ENCODE peak calls at places on chromosome 22, in four cellular contexts. M is adrenal gland, Q is stomach, B is breast epithelium. O is an unnamed sample.

GRCh38 chr22:24414523-24414922 is 12.9 kb upstream of the ADORA2A start:
- DNase-seq in Q (no peak), M (no peak), B (no peak), O (no peak)

GRCh38 chr22:41106122-41106968 is 14.0 kb downstream of the EP300 start:
- DNase-seq in B (no peak), Q (no peak), M (peak; percentile 20), O (no peak)

GRCh38 chr22:37690407-37690806 is 4.3 kb downstream of the NOL12 start:
- DNase-seq in Q (no peak), M (no peak), B (no peak), O (no peak)

GRCh38 chr22:35314161-35314942 is 14.7 kb downstream of the TOM1 start:
- DNase-seq in B (peak; percentile 30), M (no peak), Q (no peak), O (peak; percentile 50)

GRCh38 chr22:38572065-38572464 is 2.1 kb upstream of the DMC1 start:
- DNase-seq in Q (no peak), B (no peak), M (peak; percentile 51), O (peak; percentile 7)

GRCh38 chr22:35630387-35630793 is 13.3 kb upstream of the MB start:
- DNase-seq in B (no peak), Q (no peak), M (no peak), O (no peak)

GRCh38 chr22:44520695-44521094 is 22.7 kb upstream of the RTL6 start:
- DNase-seq in M (no peak), Q (no peak), B (peak; percentile 28), O (no peak)

GRCh38 chr22:27726726-27727449 is 74.7 kb downstream of the MN1 start:
- DNase-seq in M (peak; percentile 49), B (no peak), Q (peak; percentile 56), O (no peak)

GRCh38 chr22:44628856-44629255 is 73.1 kb upstream of the PRR5 start:
- DNase-seq in M (no peak), Q (no peak), B (no peak), O (no peak)

GRCh38 chr22:31342389-31343125 is 3.6 kb downstream of the PATZ1 start:
- DNase-seq in Q (no peak), M (no peak), B (no peak), O (no peak)
- H3K4me1 ChIP-seq in Q (peaks cover 87% of the 10 kb centered on the region), M (peaks cover 28% of the 10 kb centered on the region), B (no peaks in the 10 kb centered on the region), O (peaks cover 39% of the 10 kb centered on the region)

GRCh38 chr22:26577081-26577480 is 12.9 kb downstream of the TPST2 start:
- DNase-seq in M (no peak), Q (no peak), B (no peak), O (no peak)

GRCh38 chr22:26581026-26581425 is 8.9 kb downstream of the TPST2 start:
- DNase-seq in B (no peak), Q (no peak), M (no peak), O (no peak)

GRCh38 chr22:26581769-26582168 is 8.2 kb downstream of the TPST2 start:
- DNase-seq in B (no peak), M (no peak), Q (no peak), O (no peak)

GRCh38 chr22:26579331-26579886 is 10.5 kb downstream of the TPST2 start:
- DNase-seq in Q (peak; percentile 35), B (no peak), M (no peak), O (no peak)

GRCh38 chr22:26580240-26580962 is 9.5 kb downstream of the TPST2 start:
- DNase-seq in B (no peak), M (no peak), Q (no peak), O (no peak)
- H3K4me1 ChIP-seq in B (no peaks in the 10 kb centered on the region), M (peaks cover 12% of the 10 kb centered on the region), Q (peaks cover 5% of the 10 kb centered on the region), O (peaks cover 34% of the 10 kb centered on the region)

GRCh38 chr22:21564411-21564810 is 3.1 kb upstream of the UBE2L3 start:
- DNase-seq in M (no peak), B (no peak), Q (no peak), O (no peak)
- H3K4me1 ChIP-seq in M (peaks cover 12% of the 10 kb centered on the region), B (peaks cover under 1% of the 10 kb centered on the region), Q (peaks cover 12% of the 10 kb centered on the region), O (peaks cover 12% of the 10 kb centered on the region)

GRCh38 chr22:46056169-46057041 is 79.4 kb upstream of the WNT7B start:
- DNase-seq in B (peak; percentile 55), Q (peak; percentile 55), M (peak; percentile 68), O (peak; percentile 48)

GRCh38 chr22:46058591-46059519 is 81.9 kb upstream of the WNT7B start:
- DNase-seq in Q (peak; percentile 25), M (no peak), B (peak; percentile 43), O (no peak)

GRCh38 chr22:46055851-46056168 is 78.8 kb upstream of the WNT7B start:
- DNase-seq in Q (no peak), B (no peak), M (no peak), O (no peak)

GRCh38 chr22:46057762-46058420 is 80.9 kb upstream of the WNT7B start:
- DNase-seq in Q (peak; percentile 57), B (peak; percentile 61), M (peak; percentile 45), O (peak; percentile 76)

DNA sequence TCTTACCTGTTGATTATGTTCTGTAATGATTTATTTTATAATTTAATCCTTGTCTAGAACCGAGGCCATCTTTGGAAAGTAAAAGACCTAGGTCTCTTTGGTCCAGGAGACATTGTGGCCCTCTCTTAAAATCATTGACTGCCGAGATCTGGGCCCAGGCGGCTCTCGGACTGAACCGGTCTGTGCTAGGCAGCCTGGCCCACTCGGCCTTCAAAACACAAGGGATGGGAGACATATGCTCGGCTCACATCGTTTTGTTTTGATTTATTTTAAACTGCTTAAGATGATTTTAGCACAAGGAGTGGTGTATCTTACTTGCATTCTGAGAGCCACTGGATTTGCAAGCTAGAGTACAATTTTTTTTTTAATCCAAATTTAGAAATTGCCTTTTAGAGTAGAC is 80.2 kb upstream of the WNT7B start:
- DNase-seq in M (no peak), Q (peak; percentile 25), B (peak; percentile 48), O (peak; percentile 31)
- H3K4me1 ChIP-seq in M (peaks cover 48% of the 10 kb centered on the region), Q (peaks cover 80% of the 10 kb centered on the region), B (peaks cover 23% of the 10 kb centered on the region), O (peaks cover 73% of the 10 kb centered on the region)

GRCh38 chr22:17597217-17597616 is 31.3 kb downstream of the ATP6V1E1 start:
- DNase-seq in B (no peak), Q (no peak), M (no peak), O (no peak)
- H3K4me1 ChIP-seq in B (no peaks in the 10 kb centered on the region), Q (no peaks in the 10 kb centered on the region), M (no peaks in the 10 kb centered on the region), O (no peaks in the 10 kb centered on the region)

DNA sequence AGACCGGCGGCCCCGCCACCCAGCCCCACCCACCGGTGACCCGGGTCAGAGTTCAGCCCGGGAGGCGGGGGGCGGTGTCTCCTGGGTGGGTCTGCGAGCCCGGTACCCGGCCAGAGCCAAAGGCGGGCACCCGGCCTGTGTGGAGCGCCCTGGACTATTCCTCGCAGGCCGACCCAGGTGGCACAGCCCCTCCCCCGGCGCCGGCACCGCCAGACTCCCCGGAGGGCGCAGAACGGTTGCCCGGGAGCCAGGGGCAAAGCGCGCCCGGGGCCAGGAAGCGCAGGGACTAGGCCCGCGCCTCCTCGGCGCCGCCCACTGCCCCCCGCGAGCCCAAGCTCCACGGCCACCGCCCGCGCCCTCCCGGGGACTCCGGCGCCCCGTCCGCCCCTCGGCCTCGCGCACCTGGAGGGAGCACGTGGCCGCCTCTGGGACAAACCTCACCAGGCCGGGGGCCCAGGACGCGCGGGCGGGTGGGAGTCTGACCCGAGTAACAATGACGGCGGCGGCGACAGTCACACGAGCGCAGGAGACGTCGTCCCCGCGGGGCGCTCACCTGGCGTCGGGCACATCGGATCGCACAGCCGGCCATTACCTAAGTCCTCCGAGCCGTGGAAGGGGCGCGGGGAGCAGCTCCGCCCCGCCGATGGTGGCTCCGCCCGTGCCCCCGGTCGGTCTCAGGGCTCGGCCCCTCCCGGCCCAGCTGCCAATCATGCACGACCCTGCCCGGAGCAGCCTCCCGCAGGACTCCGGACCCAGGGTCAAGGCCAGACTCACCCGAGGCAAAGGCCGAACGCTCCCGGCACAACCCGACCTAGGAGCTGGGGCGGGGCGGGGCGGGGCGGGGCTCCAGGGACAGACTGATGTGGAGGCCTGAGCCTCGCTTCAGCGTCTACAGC is 7.5 kb downstream of the PLXNB2 start:
- DNase-seq in B (no peak), Q (peak; percentile 72), M (peak; percentile 52), O (no peak)
- H3K4me1 ChIP-seq in B (peaks cover 69% of the 10 kb centered on the region), Q (peaks cover 98% of the 10 kb centered on the region), M (peaks cover 87% of the 10 kb centered on the region), O (peaks cover 18% of the 10 kb centered on the region)

GRCh38 chr22:21593406-21594232 is 26.1 kb downstream of the UBE2L3 start:
- DNase-seq in M (no peak), B (no peak), Q (peak; percentile 38), O (no peak)
- H3K4me1 ChIP-seq in M (peaks cover 10% of the 10 kb centered on the region), B (peaks cover 10% of the 10 kb centered on the region), Q (peaks cover 42% of the 10 kb centered on the region), O (peaks cover 43% of the 10 kb centered on the region)

O was measured in gastrocnemius medialis.